ENCODE peak calls at places on chromosomes 2 and 18, in ten cellular contexts. W, L, K, A, Z, D, F, N, V and R are unnamed samples.

GRCh38 chr18:57445488-57446319 is 10.5 kb downstream of the ONECUT2 start:
- DNase-seq in W (no peak), L (peak; percentile 55), K (no peak), A (no peak), Z (no peak), D (no peak), F (no peak), N (no peak), V (peak; percentile 50), R (no peak)

GRCh38 chr2:102509749-102510148 is 36.7 kb downstream of the SLC9A4 start:
- DNase-seq in W (peak; percentile 37), L (no peak), K (no peak), A (no peak), Z (no peak), D (no peak), F (no peak), N (no peak), V (no peak), R (no peak)

GRCh38 chr18:31687529-31687928 is 3.1 kb upstream of the B4GALT6 start:
- DNase-seq in W (no peak), L (no peak), K (no peak), A (no peak), Z (no peak), D (no peak), F (no peak), N (no peak), V (no peak), R (no peak)

GRCh38 chr2:9110346-9110884 is 96.2 kb upstream of the ASAP2 start:
- DNase-seq in W (no peak), L (no peak), K (no peak), A (no peak), Z (no peak), D (no peak), F (no peak), N (no peak), V (no peak), R (no peak)

GRCh38 chr18:35713545-35713944 is 132.0 kb downstream of the GALNT1 start:
- DNase-seq in W (peak; percentile 92), L (no peak), K (no peak), A (no peak), Z (no peak), D (no peak), F (no peak), N (no peak), V (no peak), R (no peak)

GRCh38 chr2:85578243-85579180 is 1.1 kb downstream of the VAMP8 start:
- DNase-seq in W (no peak), L (no peak), K (peak; percentile 80), A (no peak), Z (no peak), D (peak; percentile 63), F (no peak), N (no peak), V (no peak), R (no peak)

GRCh38 chr18:6401687-6402086 is 13.0 kb downstream of the L3MBTL4 start:
- DNase-seq in W (no peak), L (no peak), K (no peak), A (no peak), Z (no peak), D (no peak), F (no peak), N (no peak), V (no peak), R (no peak)

GRCh38 chr18:60295776-60296175 is 76.8 kb downstream of the MC4R start:
- DNase-seq in W (no peak), L (no peak), K (no peak), A (no peak), Z (no peak), D (no peak), F (no peak), N (no peak), V (no peak), R (no peak)

GRCh38 chr2:71884303-71885042 is 263.2 kb downstream of the CYP26B1 start:
- DNase-seq in W (peak; percentile 76), L (no peak), K (no peak), A (no peak), Z (no peak), D (no peak), F (no peak), N (no peak), V (peak; percentile 60), R (no peak)

GRCh38 chr2:232495292-232495691 is 7.7 kb upstream of the ECEL1 start:
- DNase-seq in W (no peak), L (no peak), K (no peak), A (no peak), Z (no peak), D (no peak), F (no peak), N (no peak), V (no peak), R (no peak)

GRCh38 chr2:55102056-55102812 is 52.0 kb upstream of the RTN4 start:
- DNase-seq in W (peak; percentile 80), L (no peak), K (no peak), A (no peak), Z (no peak), D (no peak), F (no peak), N (no peak), V (no peak), R (no peak)

GRCh38 chr18:36692331-36692730 is 136.5 kb downstream of the TPGS2 start:
- DNase-seq in W (no peak), L (no peak), K (no peak), A (no peak), Z (no peak), D (no peak), F (no peak), N (no peak), V (no peak), R (no peak)

GRCh38 chr2:19664651-19665050 is 237.1 kb downstream of the TTC32 start:
- DNase-seq in W (no peak), L (no peak), K (no peak), A (no peak), Z (no peak), D (no peak), F (peak; percentile 70), N (no peak), V (no peak), R (no peak)

GRCh38 chr2:219631925-219632757 is 4.7 kb downstream of the SLC4A3 start:
- DNase-seq in W (no peak), L (no peak), K (no peak), A (no peak), Z (no peak), D (peak; percentile 11), F (no peak), N (no peak), V (no peak), R (no peak)

GRCh38 chr18:60649816-60650215 is 277.2 kb upstream of the MC4R start:
- DNase-seq in W (no peak), L (no peak), K (no peak), A (no peak), Z (no peak), D (no peak), F (no peak), N (no peak), V (no peak), R (no peak)

GRCh38 chr18:75815767-75816166 is 388.3 kb upstream of the SMIM21 start:
- DNase-seq in W (no peak), L (no peak), K (no peak), A (no peak), Z (no peak), D (no peak), F (no peak), N (no peak), V (no peak), R (no peak)

GRCh38 chr2:102062802-102063201 is 71.0 kb downstream of the IL1R2 start:
- DNase-seq in W (no peak), L (no peak), K (no peak), A (no peak), Z (no peak), D (no peak), F (no peak), N (peak; percentile 36), V (peak; percentile 37), R (no peak)

DNA sequence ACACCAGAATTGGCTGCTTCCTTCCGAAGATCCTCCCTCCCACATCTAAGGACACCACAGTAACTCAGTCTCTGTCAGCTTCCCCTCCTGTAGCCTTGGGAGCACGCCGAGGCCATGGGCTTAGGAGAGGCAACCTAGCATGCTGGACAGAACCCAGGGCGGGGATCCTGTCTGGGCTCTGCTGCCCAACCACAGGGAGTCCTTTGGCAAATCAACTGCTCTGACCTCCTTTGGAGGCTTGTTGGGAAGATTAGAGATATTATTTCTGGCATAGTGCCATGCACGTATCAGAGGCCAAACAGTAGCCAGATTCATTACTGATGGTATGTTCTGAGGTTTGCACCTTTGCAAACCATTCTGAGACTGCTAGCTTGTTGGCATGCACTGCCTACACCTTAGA is 262.7 kb upstream of the EPAS1 start:
- DNase-seq in W (peak; percentile 63), L (no peak), K (no peak), A (no peak), Z (no peak), D (peak; percentile 71), F (no peak), N (no peak), V (no peak), R (no peak)
- H3K4me1 ChIP-seq in W (peaks cover 24% of the 10 kb centered on the region), L (peaks cover 56% of the 10 kb centered on the region), K (peaks cover 22% of the 10 kb centered on the region), A (peaks cover 3% of the 10 kb centered on the region), Z (no peaks in the 10 kb centered on the region), D (peaks cover 10% of the 10 kb centered on the region), F (peaks cover 4% of the 10 kb centered on the region), N (peaks cover 8% of the 10 kb centered on the region), V (peaks cover 21% of the 10 kb centered on the region), R (peaks cover 18% of the 10 kb centered on the region)

GRCh38 chr2:133411857-133412256 is 156.4 kb downstream of the NCKAP5 start:
- DNase-seq in W (no peak), L (no peak), K (no peak), A (no peak), Z (no peak), D (no peak), F (no peak), N (no peak), V (no peak), R (no peak)
- TF ChIP-seq CTCF in W (no peak), L (no peak), K (no peak), A (no peak), Z (no peak), D (no peak), F (no peak), N (no peak), V (no peak), R (no peak)

GRCh38 chr2:150438654-150439053 is 48.8 kb downstream of the RND3 start:
- DNase-seq in W (no peak), L (no peak), K (no peak), A (no peak), Z (no peak), D (no peak), F (no peak), N (no peak), V (no peak), R (no peak)
- TF ChIP-seq POLR2AphosphoS5 in W (no peak), L (no peak), K (no peak), A (no peak), Z (no peak), D (no peak), F (no peak), N (no peak), V (no peak), R (no peak)

DNA sequence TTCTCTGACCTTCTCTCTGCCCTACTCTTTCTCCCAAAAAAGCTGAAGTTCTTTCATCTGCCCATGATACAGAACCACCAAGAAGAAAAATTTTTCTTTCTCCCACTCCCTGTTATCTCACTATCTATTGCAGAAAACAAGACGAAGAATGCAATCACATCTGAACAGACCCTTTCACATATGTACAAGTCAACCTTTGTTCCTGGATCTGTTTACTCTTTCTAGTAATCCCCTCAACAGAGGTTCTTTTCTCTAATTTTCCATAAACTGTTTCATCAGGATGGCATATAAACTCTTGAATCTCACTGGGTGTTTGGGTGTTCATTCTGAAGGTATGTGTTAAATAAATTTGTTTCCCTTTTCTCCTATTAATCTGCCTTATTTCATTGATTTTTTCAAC is 1262.7 kb upstream of the NRXN1 start:
- DNase-seq in W (no peak), L (peak; percentile 1), K (no peak), A (no peak), Z (no peak), D (no peak), F (no peak), N (no peak), V (no peak), R (no peak)
- H3K4me1 ChIP-seq in W (no peaks in the 10 kb centered on the region), L (no peaks in the 10 kb centered on the region), K (no peaks in the 10 kb centered on the region), A (no peaks in the 10 kb centered on the region), Z (no peaks in the 10 kb centered on the region), D (no peaks in the 10 kb centered on the region), F (no peaks in the 10 kb centered on the region), N (no peaks in the 10 kb centered on the region), V (no peaks in the 10 kb centered on the region), R (no peaks in the 10 kb centered on the region)